ENCODE peak calls at places on chromosomes 6 and 20, in six cellular contexts. L, I, P, U, Y and W are unnamed samples.

GRCh38 chr20:2006452-2007381 is 12.9 kb upstream of the PDYN start:
- DNase-seq in P (no peak), I (peak), U (no peak), L (peak), Y (peak), W (no peak)

GRCh38 chr20:688809-689208 is 13.2 kb upstream of the SCRT2 start:
- DNase-seq in U (peak), L (peak), P (no peak), Y (no peak), I (peak), W (no peak)

GRCh38 chr6:106334646-106335448 is 9.3 kb upstream of the ATG5 start:
- DNase-seq in I (peak), Y (peak), U (peak), L (peak), P (no peak), W (no peak)

GRCh38 chr20:32727663-32728062 is 15.6 kb downstream of the COMMD7 start:
- DNase-seq in I (peak), U (no peak), P (no peak), Y (peak), L (no peak), W (no peak)

GRCh38 chr6:103893082-103893481 is 966.6 kb downstream of the HACE1 start:
- DNase-seq in Y (no peak), P (no peak), U (no peak), I (no peak), L (no peak), W (no peak)

GRCh38 chr6:137222376-137222775 is 3.2 kb upstream of the IFNGR1 start:
- DNase-seq in Y (no peak), P (no peak), I (no peak), U (no peak), L (no peak), W (no peak)

GRCh38 chr6:140415266-140415665 is 1040.8 kb upstream of the CITED2 start:
- DNase-seq in L (no peak), U (no peak), P (no peak), I (no peak), Y (no peak), W (no peak)

GRCh38 chr6:108799791-108800190 is 48.4 kb upstream of the ARMC2 start:
- DNase-seq in I (no peak), P (no peak), Y (no peak), U (no peak), L (no peak), W (no peak)

GRCh38 chr6:127459231-127459641 is at the start of gene KIAA0408:
- DNase-seq in I (peak), L (peak), P (no peak), U (no peak), Y (peak), W (no peak)

GRCh38 chr6:108589244-108589730 is 28.6 kb downstream of the FOXO3 start:
- DNase-seq in I (peak), P (no peak), U (peak), Y (peak), L (peak), W (no peak)

GRCh38 chr20:13487202-13487601 is 151.5 kb downstream of the TASP1 start:
- DNase-seq in I (no peak), P (no peak), U (no peak), Y (no peak), L (no peak), W (no peak)

GRCh38 chr6:33812669-33813068 is 8.9 kb upstream of the MLN start:
- DNase-seq in P (peak), Y (peak), U (no peak), I (peak), L (peak), W (no peak)
- TF ChIP-seq CTCF in P (peak), Y (peak), U (no peak), I (peak), L (peak), W (no peak)

GRCh38 chr6:99822741-99823512 is 171.1 kb downstream of the MCHR2 start:
- DNase-seq in L (peak), I (peak), U (no peak), Y (peak), P (no peak), W (no peak)
- TF ChIP-seq CTCF in L (peak), I (peak), U (no peak), Y (peak), P (no peak), W (no peak)

GRCh38 chr6:135796884-135797283 is 54.6 kb upstream of the PDE7B start:
- DNase-seq in L (no peak), I (no peak), U (no peak), P (no peak), Y (peak), W (no peak)

GRCh38 chr6:135801755-135802154 is 49.7 kb upstream of the PDE7B start:
- DNase-seq in U (no peak), L (no peak), Y (no peak), I (no peak), P (no peak), W (no peak)

DNA sequence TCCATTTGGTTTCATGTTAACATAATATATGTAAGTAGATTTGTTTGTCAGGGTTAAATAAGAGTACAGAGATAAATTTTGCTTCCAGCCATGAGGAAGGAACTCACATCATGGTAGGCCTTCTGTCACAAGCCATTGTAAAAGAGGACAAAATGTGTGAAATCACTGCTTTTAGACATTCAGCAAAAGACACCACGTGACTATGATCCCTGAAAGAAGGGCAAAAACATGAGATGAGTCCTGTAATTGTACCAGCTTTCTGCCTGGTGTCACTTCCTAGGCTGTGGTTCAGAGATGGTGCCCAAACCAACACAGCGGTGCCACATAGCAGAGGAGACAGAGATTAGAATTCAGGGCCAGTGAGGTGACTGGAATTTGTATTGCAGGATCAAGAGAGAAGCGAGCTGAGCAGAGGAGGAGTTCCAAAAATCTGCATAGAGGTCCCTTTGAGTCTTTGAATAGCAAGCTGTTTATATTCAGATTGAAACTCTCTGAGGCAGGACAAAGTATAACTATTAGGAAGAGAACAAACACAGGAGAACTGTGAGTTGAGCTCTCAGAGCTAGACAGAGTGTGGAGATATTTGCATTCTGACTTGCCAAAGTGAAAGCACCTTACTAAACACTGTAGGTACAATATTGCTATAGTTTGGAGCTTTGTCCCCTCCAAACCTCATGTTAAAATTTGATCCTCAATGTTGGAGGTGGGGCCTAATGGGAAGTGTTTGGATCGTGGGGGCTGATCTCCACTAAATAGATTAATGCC is 52.6 kb upstream of the PDE7B start:
- DNase-seq in L (no peak), I (no peak), U (no peak), P (no peak), Y (no peak), W (no peak)
- TF ChIP-seq CTCF in L (no peak), I (no peak), U (no peak), P (no peak), Y (no peak), W (no peak)

GRCh38 chr20:38125157-38126056 is 39.7 kb downstream of the TGM2 start:
- DNase-seq in Y (peak), I (no peak), P (peak), L (no peak), U (peak), W (no peak)
- TF ChIP-seq CTCF in Y (peak), I (no peak), P (no peak), L (no peak), U (no peak), W (no peak)